ENCODE peak calls at places on chromosomes 13 and 19, in six cellular contexts. W is breast epithelium, R is sigmoid colon, Y is H1, T is transverse colon, K is SK-N-SH. V is an unnamed sample.

GRCh38 chr19:17246681-17247425 is 1.1 kb upstream of the NR2F6 start:
- DNase-seq in Y (peak; percentile 79), T (peak; percentile 69), W (no peak), K (peak; percentile 88), R (no peak), V (peak; percentile 83)

GRCh38 chr13:98707309-98707999 is 45.0 kb downstream of the SLC15A1 start:
- DNase-seq in R (no peak), Y (no peak), T (no peak), W (no peak), K (no peak), V (no peak)

GRCh38 chr19:4343056-4343844 is at the start of gene MPND:
- DNase-seq in T (peak; percentile 95), Y (peak; percentile 94), R (peak; percentile 95), W (peak; percentile 88), K (peak; percentile 94), V (peak; percentile 99)

GRCh38 chr13:23949200-23949599 is 51.9 kb upstream of the C1QTNF9B start:
- DNase-seq in Y (no peak), R (no peak), T (no peak), K (no peak), W (no peak), V (no peak)

GRCh38 chr13:98740131-98740530 is 12.3 kb downstream of the SLC15A1 start:
- DNase-seq in K (no peak), W (no peak), Y (no peak), R (no peak), T (no peak), V (no peak)

GRCh38 chr13:37127706-37128241 is 22.3 kb upstream of the CSNK1A1L start:
- DNase-seq in T (no peak), W (no peak), Y (no peak), R (no peak), K (no peak), V (no peak)

GRCh38 chr19:42466521-42467436 is 24.0 kb upstream of the CXCL17 start:
- DNase-seq in R (no peak), T (no peak), W (no peak), Y (no peak), K (no peak), V (no peak)

GRCh38 chr13:59364508-59365187 is 799.1 kb downstream of the DIAPH3 start:
- DNase-seq in W (no peak), T (no peak), R (peak; percentile 73), K (peak; percentile 62), Y (no peak), V (no peak)

DNA sequence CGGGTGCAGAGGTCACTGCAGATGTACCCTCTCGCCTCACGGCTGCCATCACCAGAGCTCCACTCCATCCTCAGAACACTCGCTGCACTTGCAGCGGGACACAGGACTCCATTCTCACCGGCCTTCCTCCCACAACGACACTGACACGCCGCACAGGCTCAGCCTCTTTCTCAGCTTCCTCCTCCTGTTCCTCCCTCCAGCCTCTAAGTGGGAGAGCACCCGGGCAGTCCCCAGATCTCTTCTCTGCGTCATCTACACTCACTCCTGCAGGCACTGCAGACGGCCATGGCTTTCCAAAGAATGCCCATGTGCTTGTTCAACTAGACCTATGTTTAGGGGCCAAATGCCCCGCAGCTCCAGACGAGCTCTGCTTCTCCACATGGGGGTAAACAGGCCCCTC is 14.3 kb upstream of the FKRP start:
- DNase-seq in W (no peak), K (no peak), R (no peak), T (no peak), Y (no peak), V (peak; percentile 82)
- H3K4me3 ChIP-seq in W (no peak overlapping the region), K (no peak overlapping the region), R (no peak overlapping the region), T (no peak overlapping the region), Y (no peak overlapping the region), V (peak overlapping the region; percentile 27)

GRCh38 chr19:5953680-5954213 is 24.2 kb downstream of the RANBP3 start:
- DNase-seq in W (no peak), T (no peak), R (peak; percentile 40), Y (no peak), K (no peak), V (no peak)
- H3K27ac ChIP-seq in W (peak overlapping the region; percentile 11), T (peak overlapping the region; percentile 81), R (peak overlapping the region; percentile 92), Y (no peak overlapping the region), K (peak overlapping the region; percentile 53), V (peak overlapping the region; percentile 52)

DNA sequence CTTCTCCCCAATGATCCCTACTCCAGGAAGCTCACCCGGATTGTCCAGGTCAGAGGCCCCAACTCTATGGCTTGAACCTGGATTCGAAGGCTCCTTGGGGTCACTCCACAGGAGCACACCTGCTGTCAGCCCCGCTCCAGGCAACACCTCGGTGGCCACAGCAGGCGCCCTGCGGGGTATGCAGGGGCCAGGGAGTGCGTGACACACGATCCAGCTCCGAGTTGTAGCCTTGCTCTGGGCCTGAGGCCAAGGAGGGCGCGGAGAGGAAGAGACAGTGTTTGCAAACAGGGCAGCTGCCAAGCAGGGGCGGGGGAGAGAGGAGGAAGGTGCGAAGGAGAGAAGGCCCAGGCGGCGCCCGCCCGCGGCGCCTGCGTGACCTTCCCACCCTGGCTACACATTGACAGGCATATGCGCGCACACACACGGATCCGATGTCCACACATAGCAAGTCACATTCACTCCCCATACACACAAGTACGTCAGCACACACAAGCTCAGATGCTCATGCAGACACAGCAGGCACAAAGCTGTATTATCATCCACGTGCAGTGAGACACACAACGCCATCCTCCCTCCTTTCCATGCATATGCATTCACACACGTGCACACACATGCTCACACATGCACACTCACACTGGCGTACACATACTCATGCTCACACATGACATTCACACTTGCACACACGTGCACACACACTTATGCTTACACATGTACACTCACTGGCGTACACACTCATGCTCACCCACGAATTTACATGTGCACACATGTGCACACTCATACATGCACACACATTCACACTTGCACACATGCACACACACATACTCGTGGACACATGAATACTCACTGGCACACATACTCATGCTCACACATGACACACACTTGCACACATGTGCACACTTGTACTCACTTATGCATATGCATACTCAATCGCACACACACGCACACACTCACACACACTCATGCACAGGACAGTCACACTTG is 10.4 kb downstream of the SBK2 start:
- DNase-seq in T (peak; percentile 80), Y (no peak), W (peak; percentile 78), K (peak; percentile 57), R (no peak), V (no peak)
- TF ChIP-seq POLR2AphosphoS5 in T (no peak), Y (no peak), W (no peak), K (no peak), R (no peak), V (peak; percentile 37)

GRCh38 chr19:55112246-55112780 is 5.1 kb downstream of the PPP1R12C start:
- DNase-seq in K (peak; percentile 7), Y (no peak), W (no peak), R (no peak), T (no peak), V (no peak)
- H3K4me3 ChIP-seq in K (no peak overlapping the region), Y (no peak overlapping the region), W (peak overlapping the region; percentile 96), R (peak overlapping the region; percentile 96), T (no peak overlapping the region), V (no peak overlapping the region)

GRCh38 chr19:28500982-28501633 is 711.8 kb downstream of the UQCRFS1 start:
- DNase-seq in Y (no peak), W (no peak), R (peak; percentile 34), T (no peak), K (no peak), V (no peak)
- H3K27ac ChIP-seq in Y (no peak overlapping the region), W (no peak overlapping the region), R (no peak overlapping the region), T (no peak overlapping the region), K (no peak overlapping the region), V (peak overlapping the region; percentile 71)

GRCh38 chr19:28641395-28641794 is 571.6 kb downstream of the UQCRFS1 start:
- DNase-seq in W (no peak), K (no peak), Y (no peak), R (no peak), T (no peak), V (no peak)

GRCh38 chr19:28646629-28647028 is 566.3 kb downstream of the UQCRFS1 start:
- DNase-seq in Y (no peak), W (no peak), R (no peak), K (no peak), T (no peak), V (no peak)

GRCh38 chr19:28643284-28643683 is 569.7 kb downstream of the UQCRFS1 start:
- DNase-seq in Y (no peak), K (no peak), R (no peak), W (no peak), T (no peak), V (no peak)

GRCh38 chr19:28642787-28643186 is 570.2 kb downstream of the UQCRFS1 start:
- DNase-seq in K (no peak), R (no peak), W (no peak), Y (no peak), T (no peak), V (no peak)

GRCh38 chr19:28644261-28644660 is 568.7 kb downstream of the UQCRFS1 start:
- DNase-seq in Y (no peak), R (no peak), T (no peak), K (no peak), W (no peak), V (no peak)
- TF ChIP-seq POLR2AphosphoS5 in Y (no peak), R (no peak), T (no peak), K (no peak), W (no peak), V (no peak)